ENCODE peak calls at places on chromosomes 11 and 22, in seven cellular contexts. I, T, H, D, J, E and B are unnamed samples.
A peak's percentile ranks its signal among the peaks of the same experiment; 100 is the strongest.

GRCh38 chr11:47987781-47988180 is 7.4 kb downstream of the PTPRJ start:
- DNase-seq in T (no peak), D (no peak), E (no peak), I (no peak), J (no peak), H (no peak), B (no peak)

GRCh38 chr11:44028401-44028800 is 19.4 kb upstream of the ACCSL start:
- DNase-seq in J (no peak), I (no peak), E (no peak), D (no peak), T (no peak), H (no peak), B (no peak)

GRCh38 chr11:47111318-47111804 is 65.3 kb downstream of the ARFGAP2 start:
- DNase-seq in J (no peak), T (no peak), H (no peak), E (no peak), D (no peak), I (no peak), B (no peak)

GRCh38 chr11:15886866-15887265 is 469.5 kb downstream of the SOX6 start:
- DNase-seq in H (no peak), I (no peak), E (no peak), D (no peak), J (no peak), T (no peak), B (no peak)

GRCh38 chr22:37260939-37261338 is 16.9 kb upstream of the RAC2 start:
- DNase-seq in J (peak; percentile 61), T (peak; percentile 74), E (peak; percentile 51), H (no peak), D (peak; percentile 37), I (peak; percentile 52), B (no peak)

GRCh38 chr11:44774736-44775135 is 48.0 kb downstream of the TSPAN18 start:
- DNase-seq in J (no peak), E (no peak), I (no peak), H (no peak), T (peak; percentile 24), D (no peak), B (no peak)

GRCh38 chr11:11978792-11979486 is 29.5 kb downstream of the DKK3 start:
- DNase-seq in D (peak; percentile 67), T (peak; percentile 86), H (no peak), J (no peak), E (peak; percentile 79), I (no peak), B (peak; percentile 26)

GRCh38 chr11:12110714-12111481 is 508 bp downstream of the MICAL2 start:
- DNase-seq in J (peak; percentile 49), E (no peak), I (no peak), D (no peak), H (no peak), T (no peak), B (no peak)

GRCh38 chr11:47533690-47534135 is 19.2 kb downstream of the CELF1 start:
- DNase-seq in T (no peak), J (no peak), H (no peak), D (no peak), I (no peak), E (peak; percentile 81), B (no peak)

GRCh38 chr11:133906241-133906640 is 50.5 kb downstream of the IGSF9B start:
- DNase-seq in E (no peak), D (no peak), J (no peak), H (no peak), T (no peak), I (no peak), B (no peak)

GRCh38 chr22:42834177-42834949 is 22.7 kb downstream of the ARFGAP3 start:
- DNase-seq in T (no peak), E (no peak), I (no peak), D (no peak), H (no peak), J (no peak), B (no peak)

GRCh38 chr11:69650832-69651344 is 9.9 kb downstream of the CCND1 start:
- DNase-seq in I (no peak), E (no peak), T (no peak), H (peak; percentile 7), J (no peak), D (no peak), B (no peak)

GRCh38 chr11:63944987-63945386 is 6.2 kb downstream of the NAA40 start:
- DNase-seq in T (peak; percentile 70), H (no peak), E (peak; percentile 43), I (no peak), J (no peak), D (no peak), B (no peak)

GRCh38 chr11:19441752-19442553 is 201.2 kb upstream of the E2F8 start:
- DNase-seq in D (peak; percentile 97), J (no peak), H (no peak), E (peak; percentile 98), I (no peak), T (no peak), B (no peak)

GRCh38 chr11:77267910-77268309 is 33.6 kb downstream of the GDPD4 start:
- DNase-seq in D (peak; percentile 27), I (no peak), H (no peak), J (no peak), T (no peak), E (peak; percentile 92), B (no peak)

GRCh38 chr11:75349540-75350116 is 1.8 kb downstream of the ARRB1 start:
- DNase-seq in I (no peak), T (no peak), D (no peak), E (no peak), J (no peak), H (no peak), B (no peak)

GRCh38 chr22:46846154-46846831 is 83.8 kb downstream of the TBC1D22A start:
- DNase-seq in D (peak; percentile 11), J (no peak), T (no peak), E (peak; percentile 64), H (no peak), I (no peak), B (no peak)

GRCh38 chr22:29842740-29843139 is 4.7 kb upstream of the ASCC2 start:
- DNase-seq in T (no peak), H (no peak), I (no peak), J (no peak), D (peak; percentile 96), E (peak; percentile 99), B (no peak)

GRCh38 chr11:90476442-90477007 is 253.7 kb upstream of the CHORDC1 start:
- DNase-seq in T (no peak), J (peak; percentile 36), E (peak; percentile 26), D (peak; percentile 43), H (no peak), I (no peak), B (no peak)

GRCh38 chr11:7612661-7613393 is 60.5 kb downstream of the CYB5R2 start:
- DNase-seq in I (no peak), J (no peak), H (no peak), T (no peak), E (no peak), D (peak; percentile 46), B (no peak)

GRCh38 chr22:22375586-22376351 is 131.2 kb downstream of the VPREB1 start:
- DNase-seq in J (no peak), H (no peak), T (no peak), E (no peak), D (no peak), I (no peak), B (no peak)

GRCh38 chr11:27460571-27460970 is 12.0 kb downstream of the LGR4 start:
- DNase-seq in J (no peak), H (no peak), D (no peak), T (no peak), I (no peak), E (no peak), B (no peak)

GRCh38 chr11:2558402-2558801 is 113.6 kb downstream of the KCNQ1 start:
- DNase-seq in E (no peak), J (no peak), D (no peak), H (no peak), T (no peak), I (no peak), B (no peak)

GRCh38 chr11:74453373-74453975 is 13.9 kb downstream of the KCNE3 start:
- DNase-seq in E (peak; percentile 68), J (peak; percentile 76), T (peak; percentile 72), H (no peak), I (peak; percentile 34), D (peak; percentile 60), B (peak; percentile 24)

GRCh38 chr11:2742611-2743426 is 43.0 kb upstream of the KCNQ1OT1 start:
- DNase-seq in J (no peak), T (no peak), H (peak; percentile 19), I (no peak), E (no peak), D (no peak), B (no peak)

GRCh38 chr22:49497266-49497665 is 330.4 kb downstream of the BRD1 start:
- DNase-seq in T (no peak), D (no peak), J (no peak), E (no peak), H (no peak), I (no peak), B (no peak)

GRCh38 chr11:83437939-83438338 is 151.8 kb upstream of the CCDC90B start:
- DNase-seq in T (no peak), D (no peak), E (no peak), I (no peak), J (no peak), H (no peak), B (no peak)

GRCh38 chr11:64070301-64070656 is 34.5 kb downstream of the FLRT1 start:
- DNase-seq in D (no peak), T (no peak), E (no peak), I (no peak), H (no peak), J (no peak), B (no peak)

GRCh38 chr11:127601578-127601977 is 601.0 kb upstream of the KIRREL3 start:
- DNase-seq in T (no peak), D (no peak), I (no peak), J (no peak), E (no peak), H (no peak), B (no peak)

GRCh38 chr22:31295831-31296230 is 3.5 kb upstream of the PIK3IP1 start:
- DNase-seq in H (no peak), J (no peak), I (no peak), T (no peak), E (peak; percentile 18), D (no peak), B (no peak)

GRCh38 chr11:44726278-44727113 is at the start of gene TSPAN18:
- DNase-seq in T (no peak), J (peak; percentile 69), I (peak; percentile 12), H (no peak), D (no peak), E (no peak), B (no peak)

GRCh38 chr22:30310881-30311771 is 15.6 kb downstream of the TBC1D10A start:
- DNase-seq in T (peak; percentile 88), H (no peak), J (no peak), E (peak; percentile 68), I (no peak), D (no peak), B (no peak)